ENCODE peak calls at places on chromosomes 5 and 9, in six cellular contexts. Q is upper lobe of right lung, F is adipocyte, A is Panc1, K is PC-9, S is Peyer's patch. J is an unnamed sample. For H3K36me3, the result is how much of the 10 kb centered on the place peaks cover.

GRCh38 chr5:17069995-17070405 is 133.9 kb upstream of the MYO10 start:
- DNase-seq in S (peak), A (no peak), Q (no peak), F (no peak), K (peak), J (no peak)

GRCh38 chr5:77167695-77168111 is 42.8 kb upstream of the PDE8B start:
- DNase-seq in K (peak), Q (no peak), S (no peak), F (peak), A (no peak), J (peak)

GRCh38 chr5:66828551-66829421 is 232.6 kb downstream of the MAST4 start:
- DNase-seq in Q (no peak), S (peak), A (no peak), K (peak), F (peak), J (peak)

GRCh38 chr9:37549527-37549926 is 26.7 kb downstream of the FBXO10 start:
- DNase-seq in K (no peak), F (no peak), Q (no peak), S (no peak), A (no peak), J (no peak)

GRCh38 chr5:111681414-111681790 is 75.6 kb downstream of the NREP start:
- DNase-seq in K (no peak), Q (no peak), A (no peak), F (peak), S (no peak), J (no peak)

GRCh38 chr9:109962215-109962614 is 182.2 kb downstream of the PALM2AKAP2 start:
- DNase-seq in F (no peak), Q (no peak), A (no peak), K (no peak), S (no peak), J (no peak)

GRCh38 chr9:114289106-114289505 is 33.8 kb upstream of the ORM1 start:
- DNase-seq in S (peak), F (no peak), Q (peak), K (no peak), A (no peak), J (no peak)

GRCh38 chr5:12119657-12120056 is 215.4 kb upstream of the CTNND2 start:
- DNase-seq in F (no peak), A (no peak), K (no peak), S (no peak), Q (no peak), J (no peak)

GRCh38 chr5:2262620-2263019 is 379.9 kb upstream of the IRX4 start:
- DNase-seq in A (no peak), Q (no peak), S (no peak), F (no peak), K (no peak), J (no peak)

GRCh38 chr9:5485365-5486085 is 24.8 kb upstream of the PDCD1LG2 start:
- DNase-seq in Q (no peak), A (no peak), K (no peak), F (no peak), S (no peak), J (no peak)

GRCh38 chr5:135372654-135373381 is 26.2 kb downstream of the MACROH2A1 start:
- DNase-seq in K (no peak), F (no peak), Q (no peak), A (no peak), S (no peak), J (no peak)

GRCh38 chr5:3394046-3394597 is 201.5 kb upstream of the IRX1 start:
- DNase-seq in F (no peak), A (no peak), Q (no peak), K (no peak), S (no peak), J (no peak)

DNA sequence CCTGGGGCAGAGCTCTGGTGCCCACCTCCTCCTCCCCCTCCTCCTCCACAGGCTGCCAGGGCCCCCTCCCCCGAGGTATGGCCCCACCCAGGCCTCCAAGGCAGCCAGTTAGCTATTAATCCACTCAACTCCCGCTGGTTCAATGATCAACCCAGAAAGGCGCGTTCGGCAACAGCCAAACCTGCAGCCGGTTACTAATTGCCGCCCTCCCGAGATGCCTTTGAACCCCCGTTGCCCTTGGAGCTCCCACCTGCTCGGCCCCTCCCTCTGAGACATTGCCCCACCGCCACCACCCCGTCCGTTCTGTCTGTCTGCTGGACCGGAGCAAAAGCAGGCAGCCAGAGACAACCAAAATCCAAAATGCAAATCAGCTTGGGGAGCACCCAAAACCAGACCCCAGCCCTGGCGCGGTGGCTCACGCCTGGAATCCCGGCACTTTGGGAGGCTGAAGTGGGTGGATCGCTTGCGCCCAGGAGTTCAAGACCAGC is 25.8 kb downstream of the NOTCH1 start:
- DNase-seq in F (no peak), A (no peak), Q (peak), S (peak), K (no peak), J (no peak)
- H3K36me3 ChIP-seq in F (under half), A (under half), Q (half or more), S (under half), K (under half), J (under half)

GRCh38 chr5:40043916-40044315 is 619.1 kb upstream of the DAB2 start:
- DNase-seq in F (no peak), S (peak), Q (no peak), A (no peak), K (no peak), J (no peak)

GRCh38 chr5:40046792-40047191 is 622.0 kb upstream of the DAB2 start:
- DNase-seq in A (no peak), S (no peak), K (no peak), F (peak), Q (no peak), J (peak)

GRCh38 chr5:40041452-40041851 is 616.7 kb upstream of the DAB2 start:
- DNase-seq in Q (no peak), A (peak), K (no peak), S (no peak), F (no peak), J (peak)

GRCh38 chr5:40045429-40045828 is 620.6 kb upstream of the DAB2 start:
- DNase-seq in S (no peak), A (no peak), Q (no peak), K (no peak), F (no peak), J (no peak)
- H3K36me3 ChIP-seq in S (under half), A (under half), Q (under half), K (under half), F (under half), J (under half)

GRCh38 chr9:105444130-105444529 is 3.7 kb upstream of the FSD1L start:
- DNase-seq in F (no peak), Q (no peak), S (no peak), A (no peak), K (no peak), J (no peak)

GRCh38 chr9:105439428-105439827 is 8.4 kb upstream of the FSD1L start:
- DNase-seq in F (no peak), K (no peak), Q (no peak), A (no peak), S (no peak), J (no peak)

GRCh38 chr9:105441761-105442160 is 6.1 kb upstream of the FSD1L start:
- DNase-seq in F (peak), S (no peak), Q (no peak), A (no peak), K (no peak), J (no peak)

GRCh38 chr9:105445203-105445881 is 2.5 kb upstream of the FSD1L start:
- DNase-seq in S (no peak), F (no peak), Q (no peak), A (no peak), K (no peak), J (no peak)

GRCh38 chr9:105443121-105443520 is 4.7 kb upstream of the FSD1L start:
- DNase-seq in S (no peak), K (no peak), A (no peak), Q (no peak), F (no peak), J (no peak)
- H3K36me3 ChIP-seq in S (under half), K (under half), A (under half), Q (under half), F (under half), J (under half)

DNA sequence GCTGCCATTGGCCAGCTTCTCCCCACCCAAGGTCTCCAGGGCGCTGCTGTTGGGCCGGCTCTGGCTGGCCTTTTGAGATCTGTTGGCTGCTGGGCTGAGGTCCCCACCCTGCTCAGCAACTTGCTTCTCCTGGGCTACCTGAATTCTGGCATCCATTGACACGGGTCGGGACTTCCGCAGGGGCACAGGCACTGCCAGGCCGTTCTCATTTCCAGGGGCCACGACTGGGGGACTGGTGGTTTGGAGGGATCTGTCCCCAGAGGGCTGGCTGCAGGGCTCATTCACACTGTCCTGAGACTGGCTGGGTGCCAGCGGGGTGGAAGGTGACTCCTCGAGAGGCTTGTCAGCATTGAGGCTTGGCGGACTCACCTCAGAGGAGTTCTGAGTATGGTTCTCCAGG is 87.1 kb upstream of the FBXW11 start:
- DNase-seq in A (no peak), F (no peak), Q (peak), S (no peak), K (no peak), J (no peak)
- H3K36me3 ChIP-seq in A (under half), F (half or more), Q (under half), S (under half), K (under half), J (under half)

GRCh38 chr5:132762246-132763000 is 14.6 kb downstream of the SEPTIN8 start:
- DNase-seq in K (no peak), S (no peak), A (no peak), Q (no peak), F (no peak), J (no peak)
- H3K36me3 ChIP-seq in K (under half), S (half or more), A (under half), Q (half or more), F (half or more), J (half or more)

DNA sequence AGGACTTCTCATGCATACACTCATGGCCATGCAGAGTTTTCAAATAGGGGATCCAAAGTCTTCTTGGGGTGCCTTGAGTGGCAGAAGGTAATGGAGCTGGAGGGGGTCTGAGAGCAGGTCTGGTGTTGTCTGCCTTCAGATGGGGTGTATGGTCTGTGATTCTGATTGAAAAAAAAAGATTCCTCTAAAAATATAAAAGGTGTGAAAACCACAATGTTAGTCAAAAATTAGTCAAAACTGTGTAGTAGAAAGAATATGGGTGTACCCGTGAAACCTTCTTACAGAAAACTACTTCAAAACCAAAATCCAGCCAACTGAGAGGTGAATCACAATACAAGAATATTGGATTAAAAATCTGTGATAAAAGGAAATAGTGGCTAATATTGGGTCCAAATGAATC is 20.1 kb downstream of the DOCK2 start:
- DNase-seq in A (no peak), S (no peak), Q (no peak), K (no peak), F (no peak), J (no peak)
- H3K36me3 ChIP-seq in A (under half), S (under half), Q (under half), K (under half), F (under half), J (under half)